ENCODE peak calls at places on chromosomes 6 and 20, in six cellular contexts. F is activated CD4-positive, alpha-beta T cell treated with anti-CD3 and anti-CD28 coated beads, Interleukin-2, amount 10 ng/mL, durations not matched to agents 7 days and 5 days; L is iPS-NIHi11; U is AML-193; N is stimulated activated CD4-positive, alpha-beta T cell treated with anti-CD3 and anti-CD28 coated beads, Interleukin-12 subunit alpha, Interleukin-12 subunit beta, amount 100 ng/mL, for 48 hours; D is tibial nerve. A is an unnamed sample.

GRCh38 chr6:110529355-110529754 is 52.9 kb upstream of the SLC22A16 start:
- DNase-seq in N (no peak), D (no peak), L (no peak), U (peak; percentile 81), F (no peak), A (no peak)

GRCh38 chr20:62480318-62480717 is 4.5 kb upstream of the GATA5 start:
- DNase-seq in D (no peak), F (no peak), U (no peak), N (no peak), L (no peak), A (no peak)

GRCh38 chr20:32609993-32610896 is 25.1 kb upstream of the NOL4L start:
- DNase-seq in F (no peak), L (no peak), U (no peak), N (no peak), D (no peak), A (no peak)

GRCh38 chr6:37072526-37072925 is 67.1 kb downstream of the FGD2 start:
- DNase-seq in N (no peak), U (no peak), F (peak; percentile 46), L (no peak), D (no peak), A (no peak)

GRCh38 chr6:138093632-138094031 is 13.6 kb downstream of the PERP start:
- DNase-seq in D (no peak), L (no peak), N (no peak), F (no peak), U (no peak), A (no peak)

GRCh38 chr6:137497722-137498463 is 3.7 kb upstream of the OLIG3 start:
- DNase-seq in F (no peak), L (peak; percentile 66), U (no peak), N (no peak), D (no peak), A (no peak)

GRCh38 chr6:87200469-87201174 is 45.3 kb downstream of the ZNF292 start:
- DNase-seq in L (no peak), F (no peak), N (no peak), D (peak; percentile 33), U (peak; percentile 85), A (no peak)

GRCh38 chr20:44993343-44993742 is 27.0 kb downstream of the STK4 start:
- DNase-seq in F (no peak), U (peak; percentile 39), D (no peak), N (no peak), L (no peak), A (peak; percentile 32)

GRCh38 chr6:68194846-68195478 is 440.1 kb upstream of the ADGRB3 start:
- DNase-seq in U (no peak), D (no peak), F (no peak), L (no peak), N (no peak), A (no peak)

GRCh38 chr6:22904413-22904812 is 335.0 kb downstream of the HDGFL1 start:
- DNase-seq in N (no peak), F (no peak), U (no peak), L (no peak), D (no peak), A (no peak)

GRCh38 chr6:139533573-139534471 is 159.4 kb upstream of the CITED2 start:
- DNase-seq in F (no peak), L (no peak), D (peak; percentile 27), N (no peak), U (peak; percentile 76), A (peak; percentile 41)

GRCh38 chr6:122405417-122405816 is 6.0 kb downstream of the HSF2 start:
- DNase-seq in L (no peak), F (no peak), D (no peak), N (no peak), U (no peak), A (no peak)

GRCh38 chr6:145115638-145116037 is 619.7 kb downstream of the EPM2A start:
- DNase-seq in N (no peak), F (no peak), U (no peak), L (no peak), D (no peak), A (no peak)

GRCh38 chr6:47357827-47358226 is 48.1 kb upstream of the TNFRSF21 start:
- DNase-seq in L (no peak), D (no peak), U (no peak), F (no peak), N (no peak), A (no peak)

GRCh38 chr6:112298816-112299281 is 44.5 kb upstream of the LAMA4 start:
- DNase-seq in L (no peak), U (no peak), N (no peak), D (no peak), F (no peak), A (no peak)

GRCh38 chr20:3560162-3560561 is 89.3 kb downstream of the ATRN start:
- DNase-seq in D (no peak), L (no peak), U (no peak), F (no peak), N (no peak), A (no peak)

GRCh38 chr6:74946961-74947360 is 258.9 kb downstream of the COL12A1 start:
- DNase-seq in F (no peak), D (no peak), U (no peak), L (no peak), N (no peak), A (no peak)

GRCh38 chr20:37202267-37202943 is 23.1 kb upstream of the MROH8 start:
- DNase-seq in U (peak; percentile 59), L (peak; percentile 65), F (peak; percentile 33), D (peak; percentile 51), N (no peak), A (peak; percentile 40)

GRCh38 chr20:52500150-52500549 is 308.6 kb upstream of the ZFP64 start:
- DNase-seq in F (no peak), N (no peak), L (no peak), U (no peak), D (no peak), A (no peak)

GRCh38 chr20:60224914-60225313 is 266.7 kb downstream of the CDH26 start:
- DNase-seq in F (peak; percentile 9), N (no peak), L (no peak), D (no peak), U (no peak), A (no peak)

GRCh38 chr6:14734416-14735340 is 511.2 kb upstream of the JARID2 start:
- DNase-seq in L (no peak), D (peak; percentile 28), U (peak; percentile 89), F (peak; percentile 60), N (no peak), A (no peak)

GRCh38 chr20:49276895-49277785 is 717 bp downstream of the ZNFX1 start:
- DNase-seq in D (peak; percentile 20), L (peak; percentile 28), N (peak; percentile 58), U (no peak), F (peak; percentile 29), A (no peak)

GRCh38 chr6:22637781-22638180 is 68.4 kb downstream of the HDGFL1 start:
- DNase-seq in N (no peak), U (no peak), F (no peak), D (no peak), L (no peak), A (no peak)

GRCh38 chr6:156883497-156884252 is 106.5 kb downstream of the ARID1B start:
- DNase-seq in U (no peak), F (no peak), D (no peak), L (no peak), N (peak; percentile 15), A (no peak)

GRCh38 chr6:121592261-121592935 is 157.0 kb downstream of the GJA1 start:
- DNase-seq in L (no peak), U (no peak), N (no peak), D (no peak), F (no peak), A (no peak)

GRCh38 chr20:37774143-37774542 is 80.3 kb downstream of the CTNNBL1 start:
- DNase-seq in D (no peak), N (no peak), F (no peak), U (no peak), L (no peak), A (no peak)

GRCh38 chr6:14305131-14305530 is 187.6 kb downstream of the CD83 start:
- DNase-seq in N (no peak), F (no peak), D (no peak), U (no peak), L (no peak), A (no peak)

GRCh38 chr6:100305237-100305869 is 159.4 kb downstream of the SIM1 start:
- DNase-seq in L (no peak), N (no peak), F (no peak), D (no peak), U (no peak), A (no peak)

GRCh38 chr6:15413558-15414257 is 167.8 kb downstream of the JARID2 start:
- DNase-seq in D (no peak), N (no peak), L (no peak), U (no peak), F (no peak), A (no peak)

GRCh38 chr6:150876598-150876997 is 11.1 kb downstream of the MTHFD1L start:
- DNase-seq in N (no peak), U (no peak), D (no peak), F (no peak), L (no peak), A (no peak)

GRCh38 chr6:141359953-141360352 is 772.8 kb upstream of the GJE1 start:
- DNase-seq in F (no peak), D (no peak), N (no peak), U (no peak), L (no peak), A (no peak)

A was measured in pulmonary artery endothelial cell.